ENCODE peak calls at places on chromosomes 13 and 19, in five cellular contexts. C is right lobe of liver, X is erythroblast, T is adrenal gland, A is stomach. R is an unnamed sample.

GRCh38 chr13:44815507-44816074 is 173.7 kb downstream of the NUFIP1 start:
- DNase-seq in C (no peak), X (no peak), T (peak), A (no peak), R (no peak)

GRCh38 chr19:42092350-42092749 is 16.4 kb downstream of the ZNF574 start:
- DNase-seq in C (no peak), X (peak), T (peak), A (peak), R (no peak)

GRCh38 chr19:35048911-35049411 is 7.4 kb downstream of the HPN start:
- DNase-seq in C (peak), X (no peak), T (peak), A (peak), R (no peak)

GRCh38 chr13:55783841-55784240 is 1356.9 kb upstream of the PRR20A start:
- DNase-seq in C (no peak), X (no peak), T (no peak), A (no peak), R (no peak)

GRCh38 chr19:14089412-14089661 is 1.2 kb downstream of the SAMD1 start:
- DNase-seq in C (no peak), X (peak), T (no peak), A (no peak), R (no peak)

GRCh38 chr13:78610381-78610883 is 7.1 kb upstream of the POU4F1 start:
- DNase-seq in C (no peak), X (no peak), T (no peak), A (no peak), R (no peak)

GRCh38 chr13:113846639-113847318 is 17.1 kb downstream of the GAS6 start:
- DNase-seq in C (peak), X (no peak), T (no peak), A (no peak), R (no peak)

GRCh38 chr13:44989941-44990340 is 603 bp downstream of the GPALPP1 start:
- DNase-seq in C (no peak), X (peak), T (no peak), A (no peak), R (no peak)

GRCh38 chr19:51147663-51148062 is 5.6 kb downstream of the SIGLEC7 start:
- DNase-seq in C (no peak), X (peak), T (no peak), A (no peak), R (no peak)

DNA sequence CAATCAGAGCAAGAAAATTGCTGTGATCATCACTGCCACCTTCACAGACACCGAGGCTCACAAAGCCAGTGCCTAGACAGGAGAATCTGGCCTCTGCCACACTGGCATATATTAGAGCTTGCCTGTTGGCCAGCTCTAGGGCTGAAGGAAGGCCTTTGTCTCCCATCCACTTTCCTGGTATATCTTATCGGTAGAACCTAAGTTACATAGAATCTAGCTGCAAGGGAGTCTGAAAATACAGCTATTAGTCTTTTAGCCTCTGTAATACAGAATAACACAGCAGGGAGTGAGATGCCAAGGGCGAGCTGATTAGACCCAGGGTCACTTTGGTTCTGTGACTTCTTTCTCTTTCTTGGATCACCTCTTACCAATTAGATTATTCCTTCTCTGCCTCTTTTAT is 154.9 kb upstream of the KL start:
- DNase-seq in C (no peak), X (no peak), T (no peak), A (no peak), R (no peak)
- TF ChIP-seq POLR2A in C (no peak), X (no peak), T (no peak), A (no peak), R (no peak)

DNA sequence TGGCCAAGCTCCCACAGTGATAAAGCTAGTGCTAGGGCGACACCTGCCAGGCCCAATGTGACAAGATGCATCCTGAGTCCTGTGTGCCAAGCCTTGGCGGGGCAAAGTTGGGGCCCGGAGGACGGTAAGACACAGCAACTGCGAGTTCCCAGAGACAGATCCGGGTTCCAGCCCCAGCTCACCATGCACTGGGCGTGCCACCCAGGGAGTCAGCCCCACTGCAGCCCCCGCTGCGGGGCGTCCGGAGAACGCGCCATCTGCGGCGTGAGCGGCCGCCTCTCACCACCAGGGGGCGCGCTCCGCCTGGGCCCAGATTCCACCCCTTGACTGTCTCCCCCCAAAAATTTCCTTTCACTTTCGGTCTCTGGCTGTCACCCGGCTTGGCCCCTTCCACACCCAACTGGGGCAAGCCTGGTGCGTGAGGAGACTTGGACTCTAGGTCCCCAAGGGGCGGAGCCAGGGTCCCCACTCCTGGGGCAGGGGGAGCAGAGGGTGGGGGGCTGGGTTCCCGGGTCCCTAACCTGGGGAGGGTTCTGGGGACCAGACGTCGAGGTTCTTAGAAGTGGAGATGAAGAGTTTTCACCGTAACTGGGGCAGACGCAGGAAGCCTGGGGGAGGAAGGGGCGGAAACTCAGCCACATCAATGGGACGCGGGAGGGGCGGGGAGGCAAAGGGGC is at the start of gene FLT3LG:
- DNase-seq in C (peak), X (peak), T (peak), A (peak), R (peak)
- TF ChIP-seq POLR2A in C (no peak), X (peak), T (no peak), A (no peak), R (no peak)

GRCh38 chr13:46295531-46296464 is 84.1 kb downstream of the LRRC63 start:
- DNase-seq in C (peak), X (peak), T (peak), A (peak), R (no peak)
- TF ChIP-seq POLR2A in C (peak), X (no peak), T (no peak), A (no peak), R (no peak)

GRCh38 chr13:31161583-31162150 is at the start of gene HSPH1:
- DNase-seq in C (peak), X (peak), T (peak), A (peak), R (peak)
- TF ChIP-seq POLR2A in C (peak), X (peak), T (peak), A (no peak), R (peak)

GRCh38 chr19:45693168-45693788 is 812 bp downstream of the QPCTL start:
- DNase-seq in C (peak), X (peak), T (peak), A (peak), R (peak)

GRCh38 chr19:45687599-45687998 is 4.2 kb downstream of the SNRPD2 start:
- DNase-seq in C (no peak), X (no peak), T (no peak), A (no peak), R (no peak)

GRCh38 chr19:45691516-45692186 is at the start of gene SNRPD2:
- DNase-seq in C (peak), X (peak), T (peak), A (peak), R (peak)

DNA sequence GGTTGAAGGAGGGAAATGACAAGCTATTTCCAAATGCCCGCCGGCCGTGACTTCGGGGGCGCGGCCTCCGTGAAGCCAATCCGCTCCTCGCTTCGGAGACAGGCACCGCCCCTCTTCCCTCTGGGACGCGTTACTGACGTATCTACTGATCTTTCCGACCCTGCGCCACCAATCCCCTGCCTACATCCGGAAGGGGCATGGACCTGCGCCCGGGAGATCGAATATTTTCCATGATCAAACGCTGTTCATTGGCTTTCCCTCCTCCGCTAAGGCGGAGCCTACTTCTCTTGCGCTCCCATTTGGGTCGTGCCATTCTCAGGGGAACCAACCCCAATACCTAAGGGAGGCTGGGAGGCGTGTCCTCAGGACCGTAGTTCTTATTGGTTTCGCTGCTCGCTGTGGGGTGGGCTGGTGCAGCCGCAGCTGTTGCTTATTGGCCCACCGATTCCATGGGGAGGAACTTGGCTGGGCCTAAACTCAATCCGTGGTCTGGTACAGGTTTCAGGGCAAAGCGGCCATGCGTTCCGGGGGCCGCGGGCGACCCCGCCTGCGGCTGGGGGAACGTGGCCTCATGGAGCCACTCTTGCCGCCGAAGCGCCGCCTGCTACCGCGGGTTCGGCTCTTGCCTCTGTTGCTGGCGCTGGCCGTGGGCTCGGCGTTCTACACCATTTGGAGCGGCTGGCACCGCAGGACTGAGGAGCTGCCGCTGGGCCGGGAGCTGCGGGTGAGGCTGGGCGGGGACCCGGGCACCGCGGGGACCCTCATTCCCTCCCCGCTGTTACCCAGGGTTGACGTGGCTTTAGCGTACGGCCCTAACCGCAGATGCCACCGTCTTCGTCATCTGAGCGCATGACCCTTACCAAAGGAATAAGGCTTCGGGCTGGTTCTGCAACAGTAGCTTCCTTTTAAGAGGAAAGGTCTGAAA is at the start of gene QPCTL:
- DNase-seq in C (peak), X (peak), T (peak), A (peak), R (peak)
- TF ChIP-seq POLR2A in C (peak), X (peak), T (peak), A (no peak), R (no peak)

DNA sequence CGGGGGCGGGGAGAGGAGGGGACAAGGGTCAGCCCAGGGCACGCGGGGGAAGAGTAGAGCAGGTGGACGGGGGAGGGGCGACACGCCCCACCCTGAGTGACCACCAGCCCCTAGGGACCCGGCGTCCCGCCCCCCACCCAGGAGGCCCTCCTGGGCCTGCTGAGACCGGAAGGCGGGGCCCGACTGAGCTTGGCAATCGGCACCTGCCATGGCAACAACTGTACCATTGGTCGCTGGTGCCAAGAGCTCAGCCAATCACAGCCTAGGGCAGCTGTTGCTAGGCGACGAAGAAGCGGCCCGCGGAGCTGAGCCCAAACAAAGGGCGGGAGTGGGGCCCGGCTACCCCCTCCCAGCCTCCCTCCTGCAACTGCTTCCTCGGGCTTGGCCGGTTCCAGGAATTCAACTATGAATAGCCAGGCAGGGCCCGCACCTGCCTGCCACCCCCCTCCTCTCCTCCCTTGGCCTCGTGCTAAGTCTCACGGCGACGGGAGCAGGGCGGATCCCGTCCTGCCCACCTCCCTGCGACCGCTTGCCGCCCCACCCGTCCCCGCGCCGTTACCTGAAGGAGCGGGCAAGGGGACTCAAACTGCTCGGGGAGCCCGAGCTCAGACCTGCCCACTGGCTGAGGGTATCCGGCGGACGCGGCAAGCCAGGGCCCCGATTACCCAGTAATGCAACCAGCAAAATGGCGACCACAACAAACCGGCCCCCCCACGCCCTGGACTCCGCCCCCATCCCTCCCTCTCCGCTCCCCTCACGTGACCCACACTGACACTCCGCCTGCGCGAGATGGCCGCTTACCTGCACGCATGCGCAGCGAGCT is at the start of gene DYRK1B:
- DNase-seq in C (peak), X (peak), T (peak), A (peak), R (peak)
- TF ChIP-seq POLR2A in C (no peak), X (peak), T (peak), A (no peak), R (no peak)

GRCh38 chr19:5784581-5785147 is at the start of gene PRR22:
- DNase-seq in C (no peak), X (no peak), T (no peak), A (no peak), R (no peak)

GRCh38 chr19:5788422-5788821 is 2.5 kb downstream of the DUS3L start:
- DNase-seq in C (no peak), X (no peak), T (no peak), A (no peak), R (no peak)

GRCh38 chr19:5787554-5788182 is 3.1 kb upstream of the PRR22 start:
- DNase-seq in C (no peak), X (no peak), T (no peak), A (no peak), R (no peak)

GRCh38 chr19:5785423-5785822 is 877 bp upstream of the PRR22 start:
- DNase-seq in C (no peak), X (no peak), T (no peak), A (no peak), R (no peak)

GRCh38 chr19:5786593-5787551 is 2.3 kb upstream of the PRR22 start:
- DNase-seq in C (no peak), X (no peak), T (no peak), A (no peak), R (no peak)
- TF ChIP-seq POLR2A in C (no peak), X (no peak), T (no peak), A (no peak), R (no peak)

R was measured in suprapubic skin.